ENCODE peak calls at places on chromosomes 5 and 9, in eight cellular contexts. B is A549, H is uterus, Z is esophagus squamous epithelium, C is esophagus muscularis mucosa, O is transverse colon, E is sigmoid colon, G is tibial nerve. Y is an unnamed sample.

GRCh38 chr5:79396265-79396664 is 117.7 kb downstream of the HOMER1 start:
- DNase-seq in B (no peak), H (no peak), Z (no peak), C (no peak), O (no peak), E (no peak), G (no peak), Y (no peak)

GRCh38 chr9:90991953-90992352 is 190.3 kb downstream of the SYK start:
- DNase-seq in B (peak), H (no peak), Z (no peak), C (no peak), O (no peak), E (no peak), G (no peak), Y (no peak)

GRCh38 chr5:150077060-150077459 is 9.3 kb downstream of the CSF1R start:
- DNase-seq in B (no peak), H (no peak), Z (no peak), C (no peak), O (no peak), E (no peak), G (no peak), Y (peak)

GRCh38 chr5:92944903-92945629 is 636.0 kb downstream of the NR2F1-AS1 start:
- DNase-seq in B (peak), H (no peak), Z (no peak), C (no peak), O (no peak), E (no peak), G (no peak), Y (no peak)

GRCh38 chr9:89951671-89952070 is 346.9 kb downstream of the GADD45G start:
- DNase-seq in B (no peak), H (no peak), Z (no peak), C (no peak), O (no peak), E (no peak), G (no peak), Y (no peak)

GRCh38 chr5:10442581-10442980 is 902 bp downstream of the ROPN1L start:
- DNase-seq in B (no peak), H (peak), Z (no peak), C (no peak), O (no peak), E (no peak), G (no peak), Y (no peak)

GRCh38 chr5:149366169-149366750 is 8.4 kb downstream of the PCYOX1L start:
- DNase-seq in B (no peak), H (no peak), Z (no peak), C (no peak), O (peak), E (no peak), G (no peak), Y (no peak)

GRCh38 chr9:87643111-87643650 is 82.7 kb upstream of the CTSL start:
- DNase-seq in B (no peak), H (no peak), Z (no peak), C (no peak), O (no peak), E (no peak), G (no peak), Y (peak)

GRCh38 chr5:88876714-88877113 is 6.3 kb downstream of the MEF2C start:
- DNase-seq in B (no peak), H (no peak), Z (no peak), C (no peak), O (no peak), E (no peak), G (no peak), Y (no peak)

GRCh38 chr5:88873447-88873846 is 9.5 kb downstream of the MEF2C start:
- DNase-seq in B (no peak), H (no peak), Z (no peak), C (no peak), O (no peak), E (no peak), G (no peak), Y (no peak)

GRCh38 chr5:88872971-88873370 is 10.0 kb downstream of the MEF2C start:
- DNase-seq in B (no peak), H (no peak), Z (no peak), C (no peak), O (no peak), E (no peak), G (no peak), Y (no peak)

GRCh38 chr5:88877826-88878225 is 5.2 kb downstream of the MEF2C start:
- DNase-seq in B (no peak), H (no peak), Z (no peak), C (no peak), O (no peak), E (no peak), G (no peak), Y (no peak)

DNA sequence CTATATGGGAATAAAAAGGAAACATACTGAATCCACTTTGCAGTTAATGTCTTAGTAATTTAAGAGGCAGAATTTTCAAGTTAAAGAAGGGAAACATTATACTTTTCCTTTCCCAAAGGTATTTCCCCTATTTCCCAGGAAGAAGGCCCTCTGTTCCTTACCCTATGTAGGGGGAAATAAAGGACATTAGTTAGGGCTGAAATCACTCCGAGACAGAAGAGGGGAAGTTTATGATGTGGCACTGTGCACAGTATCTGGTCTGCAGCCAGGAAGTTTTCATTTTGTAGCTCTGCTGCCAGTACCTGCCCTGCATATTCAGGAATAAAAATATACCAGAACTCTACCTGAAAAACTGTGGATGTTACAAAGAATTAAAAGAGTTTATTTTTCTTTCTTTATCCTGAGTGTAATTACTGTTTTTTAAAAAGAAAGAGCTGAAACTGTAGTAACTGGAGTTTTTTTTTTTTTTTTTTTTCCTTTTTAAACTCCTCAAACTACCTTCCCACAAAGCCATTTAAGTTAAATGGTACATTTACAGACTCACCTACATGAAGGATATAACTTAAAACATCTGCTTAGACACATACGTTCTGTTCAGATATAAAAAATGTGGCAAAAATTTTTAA is 7.3 kb downstream of the MEF2C start:
- DNase-seq in B (no peak), H (no peak), Z (no peak), C (no peak), O (no peak), E (no peak), G (no peak), Y (no peak)
- TF ChIP-seq POLR2A in B (no peak), H (no peak), Z (no peak), C (no peak), O (no peak), E (no peak), G (no peak), Y (no peak)

DNA sequence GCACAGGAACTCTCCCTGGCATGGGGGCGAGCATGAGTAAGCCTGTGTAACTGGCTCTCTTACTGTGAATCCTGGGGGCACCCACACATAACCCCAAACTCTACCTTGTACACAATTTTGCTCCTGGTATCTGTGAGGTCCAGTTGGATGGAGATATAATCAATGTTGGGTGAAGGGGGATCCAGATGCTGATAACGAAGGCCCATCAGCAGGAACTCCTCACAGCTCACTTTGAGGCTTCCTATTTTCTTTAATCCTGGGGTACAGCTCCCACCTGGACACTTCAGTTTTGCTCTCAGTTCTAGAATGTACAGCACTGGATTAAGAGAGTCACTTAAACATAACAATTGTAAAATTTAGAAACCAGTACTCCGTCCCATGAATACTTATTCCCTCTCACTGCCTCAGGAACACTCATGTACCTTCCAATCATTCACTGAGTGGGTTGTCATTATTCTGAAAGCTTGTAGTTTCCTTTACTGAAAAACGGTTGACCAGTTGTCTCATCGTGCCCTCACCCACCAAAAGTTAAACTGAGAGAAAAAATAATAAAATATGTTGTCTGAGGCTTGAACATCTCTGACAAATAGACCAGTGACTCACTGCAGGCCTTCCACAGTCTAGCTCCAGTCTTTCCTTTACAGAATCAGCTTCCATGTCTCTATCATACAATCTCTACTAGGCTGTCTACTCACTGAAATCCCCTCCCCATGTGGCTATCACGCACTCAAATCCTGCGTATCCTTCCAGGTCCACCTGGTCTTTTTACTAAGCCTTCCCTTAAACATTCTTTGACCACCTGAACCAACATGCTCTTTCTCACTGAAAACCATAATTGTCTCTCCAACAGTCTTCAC is 52.6 kb downstream of the FREM1 start:
- DNase-seq in B (no peak), H (no peak), Z (no peak), C (no peak), O (no peak), E (no peak), G (no peak), Y (no peak)
- H3K27ac ChIP-seq in B (no peak), H (no peak), Z (no peak), C (no peak), O (no peak), E (no peak), G (no peak), Y (no peak)

GRCh38 chr9:134294228-134295071 is 31.8 kb upstream of the RXRA start:
- DNase-seq in B (no peak), H (peak), Z (no peak), C (no peak), O (peak), E (peak), G (peak), Y (peak)
- H3K4me3 ChIP-seq in B (no peak), H (no peak), Z (no peak), C (peak), O (peak), E (no peak), G (peak), Y (no peak)

GRCh38 chr5:136840601-136841000 is 475.3 kb upstream of the TRPC7 start:
- DNase-seq in B (no peak), H (no peak), Z (no peak), C (no peak), O (no peak), E (no peak), G (no peak), Y (no peak)

GRCh38 chr5:136836093-136836492 is 470.7 kb upstream of the TRPC7 start:
- DNase-seq in B (no peak), H (no peak), Z (no peak), C (no peak), O (no peak), E (no peak), G (no peak), Y (no peak)
- TF ChIP-seq POLR2A in B (no peak), H (no peak), Z (no peak), C (no peak), O (no peak), E (no peak), G (no peak), Y (no peak)

GRCh38 chr5:138064526-138064925 is 19.3 kb upstream of the WNT8A start:
- DNase-seq in B (no peak), H (no peak), Z (no peak), C (no peak), O (no peak), E (no peak), G (no peak), Y (no peak)
- H3K27ac ChIP-seq in B (no peak), H (no peak), Z (no peak), C (no peak), O (no peak), E (no peak), G (no peak), Y (no peak)